ENCODE peak calls at places on chromosome 17, in eight cellular contexts. K is mammary epithelial cell, M is keratinocyte, H is fibroblast of lung, F is endothelial cell of umbilical vein, Z is neural progenitor cell, J is GM23248, E is HCT116. Y is an unnamed sample.

GRCh38 chr17:28507567-28508195 is 1.5 kb downstream of the FOXN1 start:
- DNase-seq in K (peak; percentile 84), M (no peak), H (no peak), F (no peak), Z (no peak), J (peak; percentile 47), E (no peak), Y (no peak)

GRCh38 chr17:29827179-29827578 is 102.8 kb downstream of the SSH2 start:
- DNase-seq in K (no peak), M (no peak), H (no peak), F (no peak), Z (no peak), J (no peak), E (no peak), Y (no peak)

GRCh38 chr17:51258756-51259573 is 884 bp downstream of the MBTD1 start:
- DNase-seq in K (peak; percentile 4), M (no peak), H (peak; percentile 10), F (peak; percentile 34), Z (no peak), J (peak; percentile 53), E (no peak), Y (no peak)

GRCh38 chr17:74852237-74853047 is 7.2 kb downstream of the GRIN2C start:
- DNase-seq in K (peak; percentile 51), M (peak; percentile 17), H (peak; percentile 19), F (no peak), Z (peak; percentile 93), J (peak; percentile 45), E (peak; percentile 27), Y (no peak)

GRCh38 chr17:27600471-27600870 is 30.5 kb upstream of the LGALS9 start:
- DNase-seq in K (no peak), M (no peak), H (peak; percentile 71), F (no peak), Z (no peak), J (no peak), E (no peak), Y (no peak)

GRCh38 chr17:9256361-9256943 is 235.1 kb downstream of the NTN1 start:
- DNase-seq in K (no peak), M (no peak), H (no peak), F (no peak), Z (no peak), J (no peak), E (no peak), Y (no peak)

GRCh38 chr17:18959071-18959844 is 7.3 kb downstream of the SLC5A10 start:
- DNase-seq in K (no peak), M (no peak), H (peak; percentile 24), F (no peak), Z (peak; percentile 39), J (no peak), E (no peak), Y (no peak)

GRCh38 chr17:17750881-17751280 is 69.6 kb downstream of the RAI1 start:
- DNase-seq in K (no peak), M (no peak), H (no peak), F (no peak), Z (no peak), J (no peak), E (no peak), Y (no peak)

GRCh38 chr17:58870747-58871146 is 115.1 kb downstream of the PPM1E start:
- DNase-seq in K (no peak), M (no peak), H (no peak), F (no peak), Z (no peak), J (no peak), E (no peak), Y (no peak)

GRCh38 chr17:82642022-82642421 is 6.2 kb downstream of the WDR45B start:
- DNase-seq in K (no peak), M (no peak), H (no peak), F (no peak), Z (no peak), J (no peak), E (no peak), Y (no peak)

GRCh38 chr17:78873519-78874340 is 29.3 kb downstream of the CEP295NL start:
- DNase-seq in K (peak; percentile 21), M (no peak), H (peak; percentile 82), F (peak; percentile 94), Z (peak; percentile 33), J (no peak), E (no peak), Y (no peak)

GRCh38 chr17:18980682-18981384 is 23.7 kb downstream of the FAM83G start:
- DNase-seq in K (no peak), M (no peak), H (peak; percentile 70), F (no peak), Z (peak; percentile 47), J (peak; percentile 87), E (no peak), Y (no peak)

GRCh38 chr17:2950846-2951245 is 112.6 kb downstream of the OR1D5 start:
- DNase-seq in K (no peak), M (no peak), H (no peak), F (no peak), Z (no peak), J (no peak), E (no peak), Y (no peak)

GRCh38 chr17:74040729-74041128 is 162.7 kb upstream of the RPL38 start:
- DNase-seq in K (no peak), M (no peak), H (no peak), F (no peak), Z (no peak), J (no peak), E (no peak), Y (no peak)

GRCh38 chr17:273994-274832 is 78.4 kb downstream of the RPH3AL start:
- DNase-seq in K (no peak), M (no peak), H (no peak), F (no peak), Z (no peak), J (no peak), E (no peak), Y (no peak)

DNA sequence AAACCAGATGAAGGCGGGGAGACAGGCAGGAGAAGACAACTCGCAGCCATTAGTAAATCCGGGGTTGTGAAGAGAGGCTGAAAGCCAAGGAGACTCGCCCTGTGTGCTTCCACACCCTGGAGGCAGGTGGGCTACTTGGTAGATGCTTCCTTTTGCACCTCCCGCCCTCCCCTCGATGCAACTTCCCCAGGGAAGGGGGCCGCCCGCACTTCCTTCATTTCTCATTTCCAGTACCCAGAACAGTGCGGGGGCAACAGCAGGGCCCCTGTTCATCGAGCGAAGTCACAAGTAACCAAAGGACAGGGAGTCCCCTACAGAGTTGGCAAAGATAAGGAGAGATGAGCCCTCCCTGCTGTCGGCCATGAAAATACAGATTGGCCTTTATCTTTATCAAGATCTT is 25.0 kb downstream of the CCDC40 start:
- DNase-seq in K (no peak), M (no peak), H (no peak), F (no peak), Z (no peak), J (no peak), E (no peak), Y (no peak)
- TF ChIP-seq EZH2 in K (no peak), M (no peak), H (no peak), F (no peak), Z (no peak), J (no peak), E (no peak), Y (no peak)

DNA sequence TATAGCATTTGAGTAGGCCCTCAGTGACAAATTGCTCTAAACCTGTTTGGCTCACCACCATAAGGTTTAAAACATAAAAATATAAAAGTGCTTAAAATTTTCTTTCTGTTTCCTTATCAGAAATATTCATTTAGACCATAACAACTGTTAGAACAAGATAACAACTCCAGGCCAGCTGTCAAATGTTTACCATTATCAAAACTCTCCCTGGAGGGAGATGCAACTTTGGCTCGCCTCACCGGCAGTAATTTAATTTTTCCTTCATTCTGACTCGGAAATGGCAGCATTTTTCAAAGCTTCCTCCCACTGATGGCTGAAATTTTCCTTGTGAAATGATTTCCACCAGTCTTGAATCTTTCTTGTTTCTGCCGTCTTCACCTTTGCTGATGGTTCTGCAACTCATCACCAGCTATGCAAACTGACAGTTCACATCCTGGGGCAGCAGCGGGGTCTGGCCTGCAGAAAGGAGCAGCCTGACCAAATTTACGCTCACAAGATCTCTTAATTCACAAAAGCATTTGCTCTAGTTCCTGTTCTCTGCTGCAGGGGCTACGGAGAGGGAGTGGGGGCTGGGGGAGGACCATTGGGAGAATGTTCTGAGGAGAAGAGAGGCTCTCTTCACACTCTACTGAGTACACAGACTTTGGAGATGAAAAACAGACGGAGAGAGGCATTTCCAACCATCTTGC is 254.6 kb upstream of the TBX2 start:
- DNase-seq in K (no peak), M (no peak), H (no peak), F (peak; percentile 15), Z (no peak), J (no peak), E (no peak), Y (no peak)
- H3K9ac ChIP-seq in K (no peak overlapping the region), M (no peak overlapping the region), H (no peak overlapping the region), F (no peak overlapping the region), Z (no peak overlapping the region), J (no peak overlapping the region), E (no peak overlapping the region), Y (no peak overlapping the region)

DNA sequence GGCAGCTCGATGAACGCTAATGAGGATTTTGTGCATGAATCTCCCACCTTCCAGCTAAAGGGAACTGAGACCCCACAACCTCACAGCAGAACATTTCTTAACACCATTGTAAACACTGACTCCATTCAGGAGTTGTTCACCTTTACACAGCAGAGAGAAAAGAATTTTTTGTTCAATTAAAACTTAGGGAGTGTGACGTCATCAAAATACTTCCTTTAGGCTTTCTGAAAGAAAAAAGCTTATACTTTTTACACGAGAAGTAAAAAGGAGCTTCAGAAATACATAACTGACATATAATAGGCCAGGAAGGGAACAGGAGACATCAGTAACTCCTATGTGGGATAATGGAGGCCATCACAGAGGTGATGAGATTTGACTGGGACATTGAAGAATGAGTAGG is 98.1 kb upstream of the AXIN2 start:
- DNase-seq in K (no peak), M (no peak), H (no peak), F (no peak), Z (no peak), J (no peak), E (no peak), Y (no peak)
- TF ChIP-seq EZH2 in K (no peak), M (no peak), H (no peak), F (no peak), Z (no peak), J (no peak), E (no peak), Y (no peak)

GRCh38 chr17:46878055-46878454 is 26.7 kb downstream of the WNT9B start:
- DNase-seq in K (no peak), M (no peak), H (no peak), F (no peak), Z (no peak), J (no peak), E (no peak), Y (no peak)
- H3K9ac ChIP-seq in K (no peak overlapping the region), M (no peak overlapping the region), H (no peak overlapping the region), F (no peak overlapping the region), Z (no peak overlapping the region), J (no peak overlapping the region), E (no peak overlapping the region), Y (no peak overlapping the region)

DNA sequence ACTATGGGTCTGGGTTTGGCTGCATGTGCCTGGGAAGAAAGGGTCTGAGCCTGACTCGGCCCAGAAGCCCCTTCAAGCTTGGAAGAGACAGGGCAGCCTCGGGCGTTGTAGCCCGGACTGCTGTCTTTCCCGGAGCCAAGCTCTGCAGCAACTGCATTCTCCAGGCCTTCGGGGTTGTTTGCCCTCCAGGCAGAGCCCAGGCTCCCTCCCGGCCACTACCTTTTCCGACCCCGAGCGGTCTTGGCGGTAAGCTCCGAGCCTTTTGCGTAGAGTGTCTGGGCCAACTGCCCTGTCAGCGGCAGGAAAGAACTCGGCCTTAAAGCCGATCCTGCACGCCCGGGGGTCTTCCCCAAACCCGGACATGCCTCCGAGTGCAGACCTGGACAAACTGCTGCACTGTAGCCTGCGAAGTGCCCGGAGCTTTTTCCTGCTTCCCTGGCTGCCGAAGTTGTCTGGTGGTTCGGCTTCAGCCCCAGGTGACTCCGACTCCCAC is 1.3 kb downstream of the LHX1 start:
- DNase-seq in K (no peak), M (no peak), H (no peak), F (no peak), Z (peak; percentile 70), J (no peak), E (no peak), Y (no peak)
- TF ChIP-seq EZH2 in K (peak; percentile 87), M (no peak), H (peak; percentile 82), F (peak; percentile 99), Z (no peak), J (no peak), E (no peak), Y (no peak)

Y was measured in SK-N-MC.